ENCODE peak calls at places on chromosome X, in five cellular contexts. One of them, this sample, is unnamed. For H3K4me1, the result is how much of the 10 kb centered on the place peaks cover.

GRCh38 chrX:83077606-83078005 is 430.5 kb upstream of the POU3F4 start:
- DNase-seq in H1: no peak
- DNase-seq in K562: no peak
- DNase-seq in A549: no peak
- DNase-seq in HepG2: no peak
- DNase-seq in this sample: no peak

GRCh38 chrX:110081740-110082139 is 78.8 kb downstream of the TMEM164 start:
- DNase-seq in A549: no peak
- DNase-seq in HepG2: no peak
- DNase-seq in H1: no peak
- DNase-seq in K562: no peak
- DNase-seq in this sample: peak

GRCh38 chrX:131985526-131986049 is 37.5 kb upstream of the STK26 start:
- DNase-seq in HepG2: peak
- DNase-seq in H1: no peak
- DNase-seq in A549: no peak
- DNase-seq in K562: peak
- DNase-seq in this sample: no peak

GRCh38 chrX:115337735-115338134 is 48.2 kb downstream of the LUZP4 start:
- DNase-seq in HepG2: no peak
- DNase-seq in H1: no peak
- DNase-seq in A549: no peak
- DNase-seq in K562: no peak
- DNase-seq in this sample: no peak

GRCh38 chrX:115023139-115023538 is 5.7 kb upstream of the IL13RA2 start:
- DNase-seq in K562: peak
- DNase-seq in H1: no peak
- DNase-seq in A549: no peak
- DNase-seq in HepG2: no peak
- DNase-seq in this sample: peak

GRCh38 chrX:37986893-37987292 is 19.5 kb upstream of the SYTL5 start:
- DNase-seq in H1: no peak
- DNase-seq in K562: no peak
- DNase-seq in A549: no peak
- DNase-seq in HepG2: peak
- DNase-seq in this sample: peak

GRCh38 chrX:46849933-46850332 is 13.1 kb downstream of the RP2 start:
- DNase-seq in K562: no peak
- DNase-seq in H1: no peak
- DNase-seq in HepG2: no peak
- DNase-seq in A549: no peak
- DNase-seq in this sample: no peak

GRCh38 chrX:66163849-66164401 is at the start of gene HEPH:
- DNase-seq in HepG2: no peak
- DNase-seq in K562: peak
- DNase-seq in H1: peak
- DNase-seq in A549: no peak
- DNase-seq in this sample: no peak

GRCh38 chrX:108053218-108053617 is 8.4 kb downstream of the VSIG1 start:
- DNase-seq in A549: no peak
- DNase-seq in H1: no peak
- DNase-seq in K562: no peak
- DNase-seq in HepG2: no peak
- DNase-seq in this sample: no peak

GRCh38 chrX:37474478-37474877 is 97.0 kb upstream of the LANCL3 start:
- DNase-seq in H1: no peak
- DNase-seq in K562: no peak
- DNase-seq in HepG2: no peak
- DNase-seq in A549: no peak
- DNase-seq in this sample: no peak

GRCh38 chrX:136186023-136186413 is 38.7 kb downstream of the FHL1 start:
- DNase-seq in HepG2: no peak
- DNase-seq in H1: no peak
- DNase-seq in A549: no peak
- DNase-seq in K562: no peak
- DNase-seq in this sample: no peak

GRCh38 chrX:912677-913076 is 282.1 kb downstream of the SHOX start:
- DNase-seq in A549: no peak
- DNase-seq in HepG2: no peak
- DNase-seq in H1: no peak
- DNase-seq in K562: no peak
- DNase-seq in this sample: no peak

GRCh38 chrX:104255465-104255864 is 732 bp upstream of the ESX1 start:
- DNase-seq in A549: no peak
- DNase-seq in HepG2: no peak
- DNase-seq in H1: no peak
- DNase-seq in K562: no peak
- DNase-seq in this sample: peak

GRCh38 chrX:48540015-48540350 is 469 bp downstream of the TBC1D25 start:
- DNase-seq in K562: peak
- DNase-seq in A549: peak
- DNase-seq in H1: no peak
- DNase-seq in HepG2: peak
- DNase-seq in this sample: peak

GRCh38 chrX:1118572-1119199 is 93.8 kb downstream of the CRLF2 start:
- DNase-seq in A549: no peak
- DNase-seq in HepG2: no peak
- DNase-seq in K562: no peak
- DNase-seq in H1: no peak
- DNase-seq in this sample: no peak

GRCh38 chrX:1025413-1025812 is 187.0 kb downstream of the CRLF2 start:
- DNase-seq in K562: no peak
- DNase-seq in H1: no peak
- DNase-seq in A549: no peak
- DNase-seq in HepG2: no peak
- DNase-seq in this sample: no peak

GRCh38 chrX:21778236-21778635 is 20.3 kb upstream of the SMPX start:
- DNase-seq in A549: no peak
- DNase-seq in K562: no peak
- DNase-seq in HepG2: no peak
- DNase-seq in H1: no peak
- DNase-seq in this sample: no peak

GRCh38 chrX:10106801-10107200 is 50.0 kb upstream of the CLCN4 start:
- DNase-seq in HepG2: no peak
- DNase-seq in H1: no peak
- DNase-seq in K562: no peak
- DNase-seq in A549: no peak
- DNase-seq in this sample: no peak

GRCh38 chrX:97527725-97528124 is 644.0 kb downstream of the RPA4 start:
- DNase-seq in HepG2: no peak
- DNase-seq in A549: no peak
- DNase-seq in K562: no peak
- DNase-seq in H1: no peak
- DNase-seq in this sample: no peak

GRCh38 chrX:126137899-126138298 is 28.2 kb downstream of the DCAF12L2 start:
- DNase-seq in H1: no peak
- DNase-seq in HepG2: no peak
- DNase-seq in K562: no peak
- DNase-seq in A549: no peak
- DNase-seq in this sample: no peak

GRCh38 chrX:23616361-23616760 is 50.9 kb upstream of the PRDX4 start:
- DNase-seq in A549: peak
- DNase-seq in K562: peak
- DNase-seq in HepG2: peak
- DNase-seq in H1: no peak
- DNase-seq in this sample: peak

GRCh38 chrX:122835886-122836285 is 348.2 kb upstream of the GRIA3 start:
- DNase-seq in H1: no peak
- DNase-seq in K562: no peak
- DNase-seq in A549: no peak
- DNase-seq in HepG2: no peak
- DNase-seq in this sample: no peak

GRCh38 chrX:104315555-104315954 is 60.8 kb upstream of the ESX1 start:
- DNase-seq in H1: no peak
- DNase-seq in K562: no peak
- DNase-seq in A549: no peak
- DNase-seq in HepG2: no peak
- DNase-seq in this sample: peak

GRCh38 chrX:99078301-99078700 is 1331.8 kb downstream of the PCDH19 start:
- DNase-seq in A549: no peak
- DNase-seq in HepG2: peak
- DNase-seq in H1: no peak
- DNase-seq in K562: no peak
- DNase-seq in this sample: no peak

DNA sequence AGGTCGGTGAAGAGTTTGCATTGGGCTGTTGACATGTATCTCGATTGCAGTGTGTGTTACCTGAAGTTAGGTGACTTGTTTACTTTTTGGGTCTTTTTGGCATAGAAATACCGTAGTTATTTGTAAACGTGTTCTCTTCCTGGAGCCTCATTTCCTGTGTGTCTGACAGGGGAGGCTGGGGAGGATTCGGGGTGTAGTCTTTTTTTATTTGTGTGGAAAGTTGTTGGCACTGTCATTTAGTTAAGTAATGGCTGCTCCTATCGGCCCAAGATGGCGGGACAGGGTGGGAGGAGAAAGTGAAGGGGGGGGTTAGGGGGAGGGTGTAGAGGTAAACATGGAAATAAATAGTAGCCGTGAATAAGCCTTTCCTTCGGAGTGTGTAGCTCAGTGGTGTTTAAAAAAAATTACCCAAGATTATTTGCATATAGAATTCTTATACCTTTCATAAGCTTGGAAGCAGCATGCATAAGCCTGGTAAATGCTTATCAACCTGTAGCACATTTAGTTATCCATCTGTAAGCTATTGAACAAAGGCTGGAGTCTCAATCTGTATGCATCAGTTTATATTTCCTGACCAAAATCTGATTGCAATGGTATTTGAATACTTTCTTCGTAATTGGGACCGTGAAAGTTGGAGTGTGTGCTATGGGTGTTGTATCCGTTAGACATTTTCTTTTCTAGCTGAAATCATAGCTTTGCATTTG is 1.6 kb downstream of the KDM6A start:
- DNase-seq in HepG2: no peak
- DNase-seq in A549: peak
- DNase-seq in K562: peak
- DNase-seq in H1: no peak
- DNase-seq in this sample: peak
- H3K4me1 ChIP-seq in HepG2: under half
- H3K4me1 ChIP-seq in A549: under half
- H3K4me1 ChIP-seq in K562: under half
- H3K4me1 ChIP-seq in H1: under half
- H3K4me1 ChIP-seq in this sample: under half

GRCh38 chrX:11380187-11380586 is 87.0 kb downstream of the AMELX start:
- DNase-seq in HepG2: no peak
- DNase-seq in A549: no peak
- DNase-seq in K562: no peak
- DNase-seq in H1: no peak
- DNase-seq in this sample: peak

GRCh38 chrX:11386812-11387211 is 93.6 kb downstream of the AMELX start:
- DNase-seq in A549: no peak
- DNase-seq in HepG2: no peak
- DNase-seq in H1: no peak
- DNase-seq in K562: no peak
- DNase-seq in this sample: no peak

GRCh38 chrX:11382935-11383334 is 89.7 kb downstream of the AMELX start:
- DNase-seq in HepG2: no peak
- DNase-seq in H1: no peak
- DNase-seq in A549: no peak
- DNase-seq in K562: no peak
- DNase-seq in this sample: no peak

GRCh38 chrX:11381464-11381863 is 88.3 kb downstream of the AMELX start:
- DNase-seq in HepG2: peak
- DNase-seq in A549: peak
- DNase-seq in H1: no peak
- DNase-seq in K562: peak
- DNase-seq in this sample: peak

DNA sequence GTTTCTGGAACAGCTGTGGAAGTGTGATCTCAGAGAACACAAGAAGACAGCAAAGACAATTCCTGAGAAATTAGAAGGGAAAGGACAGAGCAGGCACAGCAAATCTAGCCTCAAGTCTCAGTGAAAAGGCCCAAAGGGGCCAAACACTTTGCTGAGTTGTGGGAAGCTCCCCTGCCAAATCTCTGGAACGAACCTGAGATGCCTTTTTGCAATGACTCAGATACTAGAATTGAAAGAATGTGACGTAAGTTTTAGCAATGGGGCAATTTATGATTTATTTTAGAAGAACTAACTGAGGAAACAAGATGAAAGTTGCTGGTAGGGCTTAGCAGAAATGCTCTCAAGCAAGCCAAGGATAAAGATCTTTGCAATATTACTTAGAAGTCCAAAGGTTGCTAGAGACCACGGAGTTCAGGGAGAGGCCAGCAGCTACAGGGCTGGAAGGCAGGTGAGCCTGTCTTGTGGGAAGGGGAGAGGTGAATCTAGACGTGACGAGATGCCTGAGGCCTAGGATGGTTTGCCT is 92.8 kb downstream of the AMELX start:
- DNase-seq in A549: no peak
- DNase-seq in H1: no peak
- DNase-seq in HepG2: no peak
- DNase-seq in K562: no peak
- DNase-seq in this sample: no peak
- H3K4me2 ChIP-seq in A549: no peak
- H3K4me2 ChIP-seq in H1: no peak
- H3K4me2 ChIP-seq in HepG2: no peak
- H3K4me2 ChIP-seq in K562: peak
- H3K4me2 ChIP-seq in this sample: no peak

DNA sequence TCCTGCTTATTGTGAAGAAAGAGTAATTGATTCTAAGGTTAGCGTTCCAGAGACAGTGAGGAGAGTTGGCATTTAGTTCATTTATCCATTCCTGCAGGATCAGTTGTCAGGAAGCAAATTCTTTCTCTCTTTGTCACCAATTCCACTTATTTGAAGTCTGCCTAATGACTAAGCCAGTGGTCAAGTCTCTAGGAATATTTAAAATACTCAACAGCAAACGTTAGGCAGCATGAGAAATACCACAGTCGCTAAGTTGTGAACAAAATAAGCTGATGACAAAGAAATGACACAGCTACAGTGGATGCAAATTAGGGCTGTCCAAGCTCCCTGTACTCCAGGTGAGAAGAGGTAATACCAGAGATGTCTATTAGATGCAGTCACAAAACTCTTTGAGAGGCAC is 6.6 kb upstream of the MAGEB17 start:
- DNase-seq in A549: peak
- DNase-seq in K562: no peak
- DNase-seq in H1: no peak
- DNase-seq in HepG2: peak
- DNase-seq in this sample: peak
- TF ChIP-seq JUN in A549: no peak
- TF ChIP-seq JUN in K562: no peak
- TF ChIP-seq JUN in H1: no peak
- TF ChIP-seq JUN in HepG2: no peak
- TF ChIP-seq JUN in this sample: no peak

GRCh38 chrX:40083979-40084359 is 13.8 kb downstream of the BCOR start:
- DNase-seq in H1: no peak
- DNase-seq in HepG2: no peak
- DNase-seq in A549: no peak
- DNase-seq in K562: no peak
- DNase-seq in this sample: no peak

GRCh38 chrX:40083120-40083978 is 14.4 kb downstream of the BCOR start:
- DNase-seq in H1: no peak
- DNase-seq in A549: no peak
- DNase-seq in K562: peak
- DNase-seq in HepG2: no peak
- DNase-seq in this sample: no peak

GRCh38 chrX:40085714-40086113 is 12.0 kb downstream of the BCOR start:
- DNase-seq in A549: no peak
- DNase-seq in HepG2: no peak
- DNase-seq in H1: no peak
- DNase-seq in K562: no peak
- DNase-seq in this sample: no peak

GRCh38 chrX:40085086-40085551 is 12.6 kb downstream of the BCOR start:
- DNase-seq in A549: no peak
- DNase-seq in H1: no peak
- DNase-seq in HepG2: no peak
- DNase-seq in K562: no peak
- DNase-seq in this sample: peak

GRCh38 chrX:40084471-40084870 is 13.3 kb downstream of the BCOR start:
- DNase-seq in K562: no peak
- DNase-seq in HepG2: no peak
- DNase-seq in A549: no peak
- DNase-seq in H1: no peak
- DNase-seq in this sample: no peak
- H3K4me1 ChIP-seq in K562: half or more
- H3K4me1 ChIP-seq in HepG2: half or more
- H3K4me1 ChIP-seq in A549: under half
- H3K4me1 ChIP-seq in H1: half or more
- H3K4me1 ChIP-seq in this sample: under half

This sample was measured in endothelial cell of umbilical vein.